ENCODE peak calls at places on chromosomes 1 and 21, in four cellular contexts. B, N, V and D are unnamed samples.

GRCh38 chr1:239547987-239548386 is 161.6 kb downstream of the CHRM3 start:
- DNase-seq in B (no peak), N (no peak), V (no peak), D (no peak)

GRCh38 chr1:203733009-203733863 is 31.7 kb upstream of the LAX1 start:
- DNase-seq in B (no peak), N (no peak), V (no peak), D (no peak)

GRCh38 chr21:15062566-15062965 is 2.2 kb downstream of the NRIP1 start:
- DNase-seq in B (no peak), N (peak), V (no peak), D (no peak)

GRCh38 chr1:118949317-118949716 is 38.8 kb downstream of the TBX15 start:
- DNase-seq in B (no peak), N (peak), V (peak), D (no peak)

GRCh38 chr1:27599605-27600499 is 4.1 kb downstream of the AHDC1 start:
- DNase-seq in B (no peak), N (no peak), V (no peak), D (no peak)

GRCh38 chr1:59730302-59730701 is 84.4 kb upstream of the HOOK1 start:
- DNase-seq in B (no peak), N (peak), V (no peak), D (peak)

GRCh38 chr1:223001653-223002634 is 141.1 kb downstream of the TLR5 start:
- DNase-seq in B (no peak), N (peak), V (no peak), D (no peak)

GRCh38 chr1:224435318-224435763 is 744 bp upstream of the WDR26 start:
- DNase-seq in B (peak), N (peak), V (no peak), D (peak)

GRCh38 chr21:44507673-44508425 is 32.1 kb downstream of the KRTAP10-1 start:
- DNase-seq in B (no peak), N (no peak), V (no peak), D (no peak)

GRCh38 chr1:1306070-1306660 is 1.6 kb downstream of the ACAP3 start:
- DNase-seq in B (peak), N (no peak), V (no peak), D (no peak)

GRCh38 chr1:108527135-108527534 is 32.8 kb upstream of the EEIG2 start:
- DNase-seq in B (no peak), N (no peak), V (no peak), D (no peak)

GRCh38 chr21:27649323-27649722 is 682.4 kb upstream of the ADAMTS5 start:
- DNase-seq in B (no peak), N (peak), V (no peak), D (peak)

GRCh38 chr1:11730429-11730861 is 5.5 kb upstream of the AGTRAP start:
- DNase-seq in B (peak), N (peak), V (peak), D (no peak)

GRCh38 chr1:79264285-79264684 is 257.8 kb upstream of the ADGRL4 start:
- DNase-seq in B (no peak), N (no peak), V (no peak), D (no peak)

GRCh38 chr1:195897072-195897471 is 711.2 kb downstream of the KCNT2 start:
- DNase-seq in B (no peak), N (no peak), V (no peak), D (no peak)

GRCh38 chr1:180266275-180267210 is 36.5 kb downstream of the LHX4 start:
- DNase-seq in B (no peak), N (no peak), V (no peak), D (no peak)

GRCh38 chr21:42427809-42428419 is 24.2 kb downstream of the UBASH3A start:
- DNase-seq in B (no peak), N (no peak), V (no peak), D (no peak)

GRCh38 chr1:245590726-245591125 is 435.9 kb downstream of the KIF26B start:
- DNase-seq in B (no peak), N (peak), V (no peak), D (no peak)

GRCh38 chr1:178019622-178020021 is 49.8 kb upstream of the SEC16B start:
- DNase-seq in B (no peak), N (no peak), V (no peak), D (no peak)

GRCh38 chr1:115423776-115424175 is 85.7 kb upstream of the NGF start:
- DNase-seq in B (no peak), N (no peak), V (no peak), D (no peak)

GRCh38 chr1:235079443-235079967 is 49.1 kb downstream of the TOMM20 start:
- DNase-seq in B (no peak), N (no peak), V (no peak), D (no peak)

GRCh38 chr1:213374369-213374768 is 323.3 kb downstream of the RPS6KC1 start:
- DNase-seq in B (peak), N (peak), V (peak), D (no peak)

GRCh38 chr1:160374701-160375443 is 8.0 kb downstream of the NHLH1 start:
- DNase-seq in B (no peak), N (no peak), V (no peak), D (no peak)

GRCh38 chr1:111801071-111801850 is 45.6 kb downstream of the DDX20 start:
- DNase-seq in B (no peak), N (no peak), V (no peak), D (no peak)

GRCh38 chr1:10966233-10966632 is 46.2 kb upstream of the TARDBP start:
- DNase-seq in B (no peak), N (no peak), V (no peak), D (no peak)

GRCh38 chr21:36092676-36093075 is 22.9 kb downstream of the CBR1 start:
- DNase-seq in B (no peak), N (no peak), V (no peak), D (no peak)

DNA sequence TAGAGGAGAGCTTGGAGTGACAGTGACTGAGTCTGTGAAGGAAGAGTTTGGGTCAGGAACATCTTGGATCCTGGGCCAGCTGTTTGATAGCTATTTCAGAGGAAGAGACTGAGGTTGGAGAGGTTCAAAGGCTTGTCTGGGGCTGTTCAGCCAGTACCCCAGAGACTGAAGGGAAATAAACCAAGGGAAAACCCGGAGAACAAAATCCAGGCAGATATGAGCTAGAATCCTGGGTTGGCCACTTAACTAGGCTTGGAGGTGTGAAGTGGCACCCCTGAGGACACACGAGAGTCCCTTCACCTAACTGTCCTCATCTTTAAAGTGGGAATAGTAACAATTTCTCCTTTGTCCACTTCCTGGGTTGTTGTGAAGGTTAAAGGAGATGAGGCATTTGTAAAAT is 23.1 kb upstream of the EPB41 start:
- DNase-seq in B (no peak), N (no peak), V (no peak), D (no peak)
- TF ChIP-seq CTCF in B (no peak), N (no peak), V (no peak), D (no peak)

GRCh38 chr1:51328279-51328678 is 2.1 kb downstream of the TTC39A start:
- DNase-seq in B (no peak), N (no peak), V (no peak), D (peak)

GRCh38 chr1:51329443-51330325 is 678 bp downstream of the TTC39A start:
- DNase-seq in B (no peak), N (no peak), V (no peak), D (no peak)

GRCh38 chr1:51328926-51329325 is 1.4 kb downstream of the TTC39A start:
- DNase-seq in B (no peak), N (no peak), V (no peak), D (no peak)

GRCh38 chr1:51330331-51331201 is at the start of gene TTC39A:
- DNase-seq in B (no peak), N (no peak), V (no peak), D (no peak)

GRCh38 chr1:51331206-51332100 is 1.1 kb upstream of the TTC39A start:
- DNase-seq in B (no peak), N (peak), V (no peak), D (no peak)
- H3K4me3 ChIP-seq in B (no peak), N (no peak), V (peak), D (no peak)

DNA sequence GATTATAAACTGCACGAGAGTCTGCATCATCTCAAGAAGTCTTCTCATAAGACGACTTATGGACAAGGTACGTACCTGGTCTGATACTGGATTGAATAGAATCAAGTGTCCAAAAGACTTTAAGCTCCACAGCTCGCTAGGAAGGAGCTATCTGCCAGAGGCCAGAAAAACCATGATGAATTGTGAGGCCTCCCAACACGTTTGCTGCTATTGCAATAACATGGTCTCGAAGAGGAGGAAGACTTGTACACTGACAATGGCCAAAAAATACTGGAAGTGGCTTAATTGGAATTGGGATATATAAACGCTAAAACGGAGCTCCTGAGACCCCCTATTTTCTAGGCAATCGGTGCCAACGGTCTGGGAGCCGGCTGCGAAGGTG is 534 bp downstream of the DNAJC28 start:
- DNase-seq in B (no peak), N (no peak), V (no peak), D (no peak)
- H3K27ac ChIP-seq in B (peak), N (peak), V (peak), D (no peak)

DNA sequence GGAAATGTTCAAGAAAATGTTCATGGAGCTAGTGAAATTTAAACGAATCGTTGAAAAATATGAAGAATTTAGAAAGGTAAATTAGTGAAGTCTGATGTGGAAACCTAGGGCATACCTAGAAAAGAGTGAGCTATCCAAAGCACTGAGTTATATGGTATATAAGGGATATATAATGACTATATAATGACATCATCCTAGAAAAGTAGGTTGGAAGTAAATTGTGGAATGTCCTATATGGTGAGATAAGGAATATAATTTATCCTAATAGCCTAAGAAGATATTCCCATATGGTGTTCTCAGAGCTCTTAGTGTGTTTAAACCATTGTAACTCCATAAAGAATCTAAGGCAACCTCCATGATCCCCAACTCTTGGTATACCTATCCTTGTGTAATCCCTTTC is 876.4 kb upstream of the ADGRL2 start:
- DNase-seq in B (no peak), N (no peak), V (no peak), D (no peak)
- TF ChIP-seq CTCF in B (no peak), N (no peak), V (no peak), D (no peak)

GRCh38 chr1:36486436-36487335 is 4.0 kb upstream of the CSF3R start:
- DNase-seq in B (no peak), N (peak), V (peak), D (no peak)
- H3K4me3 ChIP-seq in B (no peak), N (no peak), V (no peak), D (no peak)

DNA sequence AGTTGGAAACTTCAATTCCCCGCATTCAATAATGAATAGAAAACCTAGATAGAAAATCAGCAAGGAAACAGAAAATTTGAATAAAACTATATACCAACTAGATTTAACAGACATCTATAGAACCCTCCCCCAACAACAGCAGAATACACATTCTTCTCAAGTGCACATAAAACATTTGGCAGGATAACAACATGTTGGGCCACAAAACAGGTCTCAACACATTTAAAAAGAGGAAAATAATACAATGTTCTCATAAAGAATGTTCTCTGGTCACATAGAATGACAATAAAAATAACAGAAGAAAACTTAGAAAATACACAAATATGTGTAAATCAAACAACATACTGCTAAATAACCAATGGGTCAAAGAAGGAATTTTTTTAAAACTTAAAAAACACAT is 24.9 kb downstream of the ITGB3BP start:
- DNase-seq in B (no peak), N (no peak), V (no peak), D (no peak)
- H3K27ac ChIP-seq in B (no peak), N (no peak), V (no peak), D (no peak)

GRCh38 chr1:15110867-15111230 is 42.7 kb upstream of the TMEM51 start:
- DNase-seq in B (no peak), N (no peak), V (no peak), D (no peak)
- TF ChIP-seq CTCF in B (no peak), N (no peak), V (no peak), D (no peak)

GRCh38 chr1:205444931-205445652 is 10.8 kb downstream of the BLACAT1 start:
- DNase-seq in B (no peak), N (no peak), V (no peak), D (no peak)
- H3K4me3 ChIP-seq in B (no peak), N (no peak), V (peak), D (no peak)

GRCh38 chr1:31650161-31650560 is 5.5 kb upstream of the PEF1 start:
- DNase-seq in B (no peak), N (no peak), V (no peak), D (no peak)

GRCh38 chr1:31646259-31646960 is 1.7 kb upstream of the PEF1 start:
- DNase-seq in B (no peak), N (no peak), V (no peak), D (no peak)

GRCh38 chr1:31648190-31648589 is 3.5 kb upstream of the PEF1 start:
- DNase-seq in B (no peak), N (no peak), V (no peak), D (no peak)

GRCh38 chr1:31647106-31647505 is 2.4 kb upstream of the PEF1 start:
- DNase-seq in B (no peak), N (no peak), V (no peak), D (no peak)

GRCh38 chr1:31648633-31649032 is 4.0 kb upstream of the PEF1 start:
- DNase-seq in B (no peak), N (no peak), V (no peak), D (no peak)
- H3K27ac ChIP-seq in B (no peak), N (no peak), V (peak), D (no peak)